ENCODE peak calls at places on chromosomes 6 and 20, in four cellular contexts. F is adrenal gland, O is Panc1, A is left ventricle myocardium inferior. W is an unnamed sample.

GRCh38 chr6:124057448-124057847 is 253.8 kb downstream of the NKAIN2 start:
- DNase-seq in F (no peak), O (no peak), A (no peak), W (no peak)

GRCh38 chr20:41119593-41120561 is 17.5 kb upstream of the PLCG1 start:
- DNase-seq in F (no peak), O (no peak), A (no peak), W (no peak)

GRCh38 chr6:159826968-159827647 is 27.0 kb downstream of the PNLDC1 start:
- DNase-seq in F (no peak), O (no peak), A (no peak), W (no peak)

GRCh38 chr20:55291251-55291650 is 714.1 kb downstream of the CBLN4 start:
- DNase-seq in F (no peak), O (no peak), A (no peak), W (no peak)

GRCh38 chr20:51388756-51389542 is 153.6 kb downstream of the NFATC2 start:
- DNase-seq in F (no peak), O (no peak), A (no peak), W (no peak)

GRCh38 chr20:2001119-2001518 is 7.3 kb upstream of the PDYN start:
- DNase-seq in F (no peak), O (no peak), A (no peak), W (no peak)

GRCh38 chr6:36099872-36100483 is 30.3 kb upstream of the MAPK13 start:
- DNase-seq in F (no peak), O (no peak), A (no peak), W (no peak)

GRCh38 chr6:163260911-163261310 is 153.6 kb upstream of the QKI start:
- DNase-seq in F (no peak), O (no peak), A (no peak), W (no peak)

GRCh38 chr6:167907837-167908681 is 81.3 kb downstream of the AFDN start:
- DNase-seq in F (no peak), O (no peak), A (no peak), W (no peak)

GRCh38 chr6:79536615-79536968 is 638 bp downstream of the LCA5 start:
- DNase-seq in F (peak; percentile 47), O (peak; percentile 1), A (peak; percentile 55), W (no peak)

GRCh38 chr6:52815167-52816092 is 11.8 kb upstream of the GSTA1 start:
- DNase-seq in F (peak; percentile 64), O (peak; percentile 33), A (no peak), W (no peak)

GRCh38 chr20:41222703-41223102 is 85.4 kb downstream of the PLCG1 start:
- DNase-seq in F (no peak), O (no peak), A (no peak), W (no peak)

GRCh38 chr6:50007821-50008220 is 14.0 kb downstream of the DEFB110 start:
- DNase-seq in F (no peak), O (peak; percentile 27), A (no peak), W (no peak)

GRCh38 chr20:33490023-33490933 is at the start of gene CBFA2T2:
- DNase-seq in F (peak; percentile 71), O (no peak), A (peak; percentile 68), W (no peak)

GRCh38 chr6:138655828-138656227 is 117.7 kb upstream of the CCDC28A start:
- DNase-seq in F (peak; percentile 16), O (no peak), A (no peak), W (no peak)

GRCh38 chr6:136351518-136352106 is 62.0 kb upstream of the BCLAF1 start:
- DNase-seq in F (no peak), O (no peak), A (no peak), W (no peak)

GRCh38 chr20:44033873-44034272 is 119.2 kb downstream of the TOX2 start:
- DNase-seq in F (no peak), O (no peak), A (no peak), W (no peak)

GRCh38 chr20:40636486-40636885 is 52.5 kb downstream of the MAFB start:
- DNase-seq in F (no peak), O (no peak), A (no peak), W (peak; percentile 77)

GRCh38 chr20:49203746-49204145 is 15.5 kb upstream of the DDX27 start:
- DNase-seq in F (no peak), O (no peak), A (no peak), W (no peak)

GRCh38 chr20:3410464-3410863 is 3.0 kb upstream of the DNAAF9 start:
- DNase-seq in F (no peak), O (no peak), A (no peak), W (no peak)

GRCh38 chr6:127385668-127386385 is 42.4 kb upstream of the ECHDC1 start:
- DNase-seq in F (no peak), O (no peak), A (no peak), W (no peak)

GRCh38 chr6:41584668-41585205 is 38.6 kb downstream of the FOXP4 start:
- DNase-seq in F (no peak), O (no peak), A (no peak), W (no peak)

GRCh38 chr6:160462551-160463109 is 114.5 kb downstream of the SLC22A3 start:
- DNase-seq in F (no peak), O (no peak), A (no peak), W (peak; percentile 77)

GRCh38 chr6:112690497-112691202 is 343.5 kb downstream of the RFPL4B start:
- DNase-seq in F (no peak), O (peak; percentile 94), A (no peak), W (no peak)

GRCh38 chr6:41645007-41645618 is 6.8 kb downstream of the MDFI start:
- DNase-seq in F (no peak), O (no peak), A (no peak), W (no peak)

GRCh38 chr20:40471261-40471629 is 217.8 kb downstream of the MAFB start:
- DNase-seq in F (no peak), O (no peak), A (no peak), W (peak; percentile 60)

GRCh38 chr6:131130546-131130925 is 4.7 kb upstream of the AKAP7 start:
- DNase-seq in F (no peak), O (no peak), A (no peak), W (no peak)

GRCh38 chr6:72672906-72673305 is 51.0 kb downstream of the KCNQ5 start:
- DNase-seq in F (no peak), O (no peak), A (no peak), W (no peak)

GRCh38 chr6:3911614-3912336 is 62.6 kb downstream of the FAM50B start:
- DNase-seq in F (no peak), O (peak; percentile 38), A (peak; percentile 59), W (no peak)

GRCh38 chr6:68635706-68636513 is 828 bp downstream of the ADGRB3 start:
- DNase-seq in F (peak; percentile 23), O (no peak), A (peak; percentile 23), W (no peak)

GRCh38 chr6:108838101-108838717 is 10.0 kb upstream of the ARMC2 start:
- DNase-seq in F (no peak), O (no peak), A (no peak), W (no peak)

GRCh38 chr6:38144365-38144764 is 324.8 kb downstream of the ZFAND3 start:
- DNase-seq in F (no peak), O (no peak), A (no peak), W (no peak)

GRCh38 chr6:43575105-43575771 is 600 bp downstream of the XPO5 start:
- DNase-seq in F (no peak), O (no peak), A (peak; percentile 29), W (peak; percentile 92)

GRCh38 chr6:169933839-169934698 is 182.6 kb downstream of the ERMARD start:
- DNase-seq in F (peak; percentile 50), O (no peak), A (peak; percentile 60), W (peak; percentile 80)

GRCh38 chr20:58743076-58743566 is 50.5 kb downstream of the NPEPL1 start:
- DNase-seq in F (no peak), O (no peak), A (no peak), W (peak; percentile 90)

GRCh38 chr6:165830761-165831160 is 167.7 kb upstream of the PDE10A start:
- DNase-seq in F (no peak), O (no peak), A (no peak), W (no peak)

GRCh38 chr6:7224726-7225125 is 88.3 kb downstream of the SSR1 start:
- DNase-seq in F (no peak), O (no peak), A (no peak), W (no peak)
- H3K27ac ChIP-seq in F (peak overlapping the region; percentile 15), O (no peak overlapping the region), A (peak overlapping the region; percentile 72), W (no peak overlapping the region)

GRCh38 chr6:153216789-153217188 is 85.7 kb upstream of the RGS17 start:
- DNase-seq in F (no peak), O (no peak), A (no peak), W (no peak)
- H3K36me3 ChIP-seq in F (no peaks in the 10 kb centered on the region), O (no peaks in the 10 kb centered on the region), A (no peaks in the 10 kb centered on the region), W (no peaks in the 10 kb centered on the region)

DNA sequence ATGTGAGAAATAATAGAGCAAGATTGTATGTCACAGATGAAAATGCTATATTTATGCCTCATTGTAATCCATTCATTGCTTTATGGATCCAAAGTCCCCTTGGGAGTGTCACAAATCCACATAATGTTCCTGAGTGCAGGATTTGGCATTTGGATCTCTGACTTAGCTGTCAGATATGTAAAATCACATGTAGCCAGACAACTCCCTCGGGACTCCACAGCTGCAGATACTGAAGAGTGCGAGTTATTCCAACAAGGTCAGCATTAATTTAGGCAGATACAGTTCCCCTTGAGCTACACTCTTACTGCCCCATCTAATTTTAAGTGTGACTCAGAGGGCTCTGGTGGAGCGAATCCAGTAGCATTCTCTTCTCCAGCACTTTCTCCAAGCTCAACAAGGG is 433.2 kb downstream of the CD83 start:
- DNase-seq in F (peak; percentile 17), O (no peak), A (peak; percentile 43), W (no peak)
- H3K27ac ChIP-seq in F (no peak overlapping the region), O (no peak overlapping the region), A (peak overlapping the region; percentile 80), W (no peak overlapping the region)

DNA sequence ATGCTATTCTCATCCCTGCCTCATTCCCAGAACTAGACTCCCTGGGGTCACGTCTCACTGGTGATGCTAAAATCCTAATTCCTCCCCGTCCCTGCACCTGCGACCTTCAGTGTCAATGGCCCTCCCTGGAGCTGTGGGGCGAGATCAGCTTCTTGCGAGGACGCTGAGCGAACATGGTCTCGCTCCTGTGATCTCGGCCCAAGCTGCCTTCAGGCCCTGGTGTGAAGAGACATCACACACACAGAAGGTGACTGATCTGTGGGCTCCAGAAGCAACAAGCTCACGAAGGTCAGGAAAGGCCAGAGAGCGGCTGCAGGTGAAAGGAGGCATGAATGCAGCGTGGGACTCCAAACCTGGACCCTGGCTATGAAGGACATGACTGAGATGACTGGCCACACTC is 139.5 kb upstream of the CST7 start:
- DNase-seq in F (no peak), O (no peak), A (no peak), W (no peak)
- H3K36me3 ChIP-seq in F (no peaks in the 10 kb centered on the region), O (no peaks in the 10 kb centered on the region), A (no peaks in the 10 kb centered on the region), W (no peaks in the 10 kb centered on the region)

GRCh38 chr6:34384305-34385153 is 7.9 kb downstream of the NUDT3 start:
- DNase-seq in F (no peak), O (no peak), A (no peak), W (no peak)
- H3K27ac ChIP-seq in F (peak overlapping the region; percentile 92), O (no peak overlapping the region), A (peak overlapping the region; percentile 63), W (peak overlapping the region; percentile 62)

DNA sequence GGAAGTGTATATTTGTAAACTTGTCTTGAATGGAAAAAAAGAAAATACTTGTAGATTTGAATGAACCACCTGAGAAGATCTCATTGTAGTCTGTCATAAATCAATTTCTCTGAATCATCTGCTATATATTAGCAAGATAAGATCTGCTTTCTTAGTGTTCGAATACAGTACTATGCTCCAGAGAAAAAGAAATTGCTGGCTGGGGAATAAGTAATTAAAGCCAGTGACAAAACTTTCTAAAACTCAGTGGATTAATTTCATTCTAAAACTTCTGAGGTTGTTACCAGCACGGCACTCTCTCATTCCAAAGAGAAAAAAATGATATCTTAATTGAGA is 22.4 kb upstream of the MROH8 start:
- DNase-seq in F (no peak), O (no peak), A (no peak), W (no peak)
- H3K36me3 ChIP-seq in F (no peaks in the 10 kb centered on the region), O (peaks cover 28% of the 10 kb centered on the region), A (peaks cover 76% of the 10 kb centered on the region), W (peaks cover 65% of the 10 kb centered on the region)